ENCODE peak calls at places on chromosomes 1 and 21, in five cellular contexts. One of them, this sample, is unnamed.

GRCh38 chr1:240967070-240967724 is 355.2 kb upstream of the GREM2 start:
- DNase-seq in brain microvascular endothelial cell: peak
- DNase-seq in stomach: no peak
- DNase-seq in thoracic aorta: no peak
- DNase-seq in lower leg skin: no peak
- DNase-seq in this sample: no peak

GRCh38 chr1:162703708-162704107 is 71.4 kb downstream of the DDR2 start:
- DNase-seq in stomach: no peak
- DNase-seq in brain microvascular endothelial cell: no peak
- DNase-seq in thoracic aorta: no peak
- DNase-seq in lower leg skin: no peak
- DNase-seq in this sample: no peak

GRCh38 chr1:186183970-186184628 is 191.0 kb downstream of the TPR start:
- DNase-seq in stomach: no peak
- DNase-seq in lower leg skin: no peak
- DNase-seq in thoracic aorta: no peak
- DNase-seq in brain microvascular endothelial cell: no peak
- DNase-seq in this sample: no peak

GRCh38 chr1:116356673-116357072 is 16.4 kb upstream of the ATP1A1 start:
- DNase-seq in brain microvascular endothelial cell: peak
- DNase-seq in stomach: no peak
- DNase-seq in lower leg skin: no peak
- DNase-seq in thoracic aorta: no peak
- DNase-seq in this sample: no peak

GRCh38 chr1:183995322-183996035 is 42.0 kb downstream of the COLGALT2 start:
- DNase-seq in thoracic aorta: no peak
- DNase-seq in brain microvascular endothelial cell: peak
- DNase-seq in stomach: no peak
- DNase-seq in lower leg skin: no peak
- DNase-seq in this sample: no peak

GRCh38 chr21:16330340-16331319 is 600.8 kb downstream of the USP25 start:
- DNase-seq in thoracic aorta: no peak
- DNase-seq in lower leg skin: peak
- DNase-seq in stomach: no peak
- DNase-seq in brain microvascular endothelial cell: peak
- DNase-seq in this sample: no peak

GRCh38 chr1:85019989-85020388 is 23.1 kb upstream of the MCOLN2 start:
- DNase-seq in lower leg skin: peak
- DNase-seq in thoracic aorta: no peak
- DNase-seq in brain microvascular endothelial cell: no peak
- DNase-seq in stomach: no peak
- DNase-seq in this sample: no peak

GRCh38 chr1:153649867-153650235 is 8.7 kb upstream of the SNAPIN start:
- DNase-seq in stomach: peak
- DNase-seq in lower leg skin: no peak
- DNase-seq in thoracic aorta: no peak
- DNase-seq in brain microvascular endothelial cell: no peak
- DNase-seq in this sample: no peak

GRCh38 chr21:28220670-28221069 is 772.0 kb downstream of the LTN1 start:
- DNase-seq in lower leg skin: no peak
- DNase-seq in brain microvascular endothelial cell: no peak
- DNase-seq in stomach: no peak
- DNase-seq in thoracic aorta: no peak
- DNase-seq in this sample: no peak

GRCh38 chr1:114342376-114342775 is 168.6 kb downstream of the TRIM33 start:
- DNase-seq in brain microvascular endothelial cell: no peak
- DNase-seq in lower leg skin: peak
- DNase-seq in thoracic aorta: no peak
- DNase-seq in stomach: no peak
- DNase-seq in this sample: no peak

GRCh38 chr1:221845650-221846371 is 103.9 kb upstream of the DUSP10 start:
- DNase-seq in lower leg skin: no peak
- DNase-seq in brain microvascular endothelial cell: peak
- DNase-seq in stomach: peak
- DNase-seq in thoracic aorta: no peak
- DNase-seq in this sample: no peak

GRCh38 chr1:43970911-43971310 is 1.1 kb downstream of the DPH2 start:
- DNase-seq in lower leg skin: no peak
- DNase-seq in stomach: no peak
- DNase-seq in thoracic aorta: no peak
- DNase-seq in brain microvascular endothelial cell: no peak
- DNase-seq in this sample: no peak

GRCh38 chr1:159266832-159267231 is 35.3 kb upstream of the FCER1A start:
- DNase-seq in brain microvascular endothelial cell: no peak
- DNase-seq in stomach: no peak
- DNase-seq in thoracic aorta: no peak
- DNase-seq in lower leg skin: no peak
- DNase-seq in this sample: no peak

GRCh38 chr1:234639968-234640367 is 30.0 kb upstream of the IRF2BP2 start:
- DNase-seq in brain microvascular endothelial cell: no peak
- DNase-seq in stomach: no peak
- DNase-seq in lower leg skin: no peak
- DNase-seq in thoracic aorta: no peak
- DNase-seq in this sample: no peak

GRCh38 chr1:41638086-41639024 is 153.9 kb upstream of the EDN2 start:
- DNase-seq in brain microvascular endothelial cell: no peak
- DNase-seq in thoracic aorta: no peak
- DNase-seq in stomach: no peak
- DNase-seq in lower leg skin: no peak
- DNase-seq in this sample: no peak

GRCh38 chr1:214523124-214523824 is 28.1 kb downstream of the PTPN14 start:
- DNase-seq in thoracic aorta: no peak
- DNase-seq in lower leg skin: no peak
- DNase-seq in stomach: no peak
- DNase-seq in brain microvascular endothelial cell: no peak
- DNase-seq in this sample: no peak

DNA sequence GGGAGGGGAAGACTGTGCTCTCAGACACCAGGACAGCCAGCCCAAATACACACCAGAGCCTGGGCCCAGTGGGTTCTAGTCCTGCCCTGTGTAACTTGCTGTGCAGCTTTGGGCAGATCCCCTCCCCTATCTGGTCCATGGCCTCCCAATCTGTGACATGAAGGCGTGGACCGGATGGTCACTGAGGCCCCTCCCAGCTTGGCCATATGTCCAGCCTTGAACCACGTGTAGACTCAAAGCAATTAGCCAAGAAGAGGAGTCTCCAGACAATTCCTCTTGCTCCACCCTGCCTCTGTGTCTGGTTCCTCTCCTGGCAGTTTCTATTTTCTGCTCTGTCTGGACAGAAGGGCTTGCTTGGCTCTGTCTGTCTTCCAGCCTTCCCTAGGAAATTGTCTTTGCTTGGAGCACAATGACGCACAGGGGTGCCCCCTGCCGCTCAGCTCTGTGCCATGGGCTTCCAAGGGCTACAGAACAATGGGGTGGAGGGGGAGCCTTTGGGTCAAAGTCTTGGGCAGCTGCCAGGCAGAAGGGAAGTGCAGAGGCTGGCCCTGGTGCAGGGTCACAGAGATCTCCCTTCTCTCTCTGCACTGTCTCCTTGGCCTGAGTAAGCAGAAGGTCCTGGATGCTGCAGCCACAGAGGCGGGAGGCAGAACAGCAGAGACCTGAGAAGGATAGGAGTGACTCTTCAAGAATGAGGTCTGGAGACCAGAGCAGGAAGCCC is 66.1 kb downstream of the TENT5C start:
- DNase-seq in stomach: peak
- DNase-seq in brain microvascular endothelial cell: peak
- DNase-seq in thoracic aorta: no peak
- DNase-seq in lower leg skin: no peak
- DNase-seq in this sample: no peak
- TF ChIP-seq CTCF in stomach: no peak
- TF ChIP-seq CTCF in brain microvascular endothelial cell: peak
- TF ChIP-seq CTCF in thoracic aorta: no peak
- TF ChIP-seq CTCF in lower leg skin: no peak
- TF ChIP-seq CTCF in this sample: no peak

DNA sequence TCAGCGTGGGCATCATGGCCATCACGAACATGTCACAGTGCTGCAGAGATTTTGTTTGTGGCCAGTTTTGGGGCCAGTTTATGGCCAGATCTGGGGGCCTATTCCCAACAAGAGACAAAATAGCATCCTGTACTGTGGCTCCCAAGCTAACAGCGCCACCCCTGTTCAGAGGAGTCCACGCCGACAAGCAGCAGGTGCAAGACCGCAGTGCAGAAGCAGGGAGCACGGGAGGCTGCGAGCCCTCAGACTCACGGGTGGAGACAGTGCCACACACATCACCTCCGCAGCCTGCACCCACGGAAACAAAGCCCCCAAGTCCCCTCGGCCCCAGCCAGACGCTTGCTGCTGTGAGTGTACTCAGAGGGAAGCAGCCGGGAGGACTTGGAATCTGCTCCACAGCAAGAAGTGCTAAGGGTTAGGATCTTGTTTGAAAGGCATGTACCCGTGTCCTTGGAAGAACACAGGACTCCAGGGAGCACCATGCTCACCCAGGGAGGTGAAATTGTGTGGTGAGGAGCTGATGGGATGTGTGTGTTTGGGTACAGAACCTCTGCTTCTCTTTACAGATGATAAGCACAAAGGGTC is 7.1 kb downstream of the TCP10L start:
- DNase-seq in thoracic aorta: no peak
- DNase-seq in stomach: no peak
- DNase-seq in lower leg skin: no peak
- DNase-seq in brain microvascular endothelial cell: no peak
- DNase-seq in this sample: no peak
- TF ChIP-seq CTCF in thoracic aorta: no peak
- TF ChIP-seq CTCF in stomach: no peak
- TF ChIP-seq CTCF in lower leg skin: no peak
- TF ChIP-seq CTCF in brain microvascular endothelial cell: peak
- TF ChIP-seq CTCF in this sample: no peak

DNA sequence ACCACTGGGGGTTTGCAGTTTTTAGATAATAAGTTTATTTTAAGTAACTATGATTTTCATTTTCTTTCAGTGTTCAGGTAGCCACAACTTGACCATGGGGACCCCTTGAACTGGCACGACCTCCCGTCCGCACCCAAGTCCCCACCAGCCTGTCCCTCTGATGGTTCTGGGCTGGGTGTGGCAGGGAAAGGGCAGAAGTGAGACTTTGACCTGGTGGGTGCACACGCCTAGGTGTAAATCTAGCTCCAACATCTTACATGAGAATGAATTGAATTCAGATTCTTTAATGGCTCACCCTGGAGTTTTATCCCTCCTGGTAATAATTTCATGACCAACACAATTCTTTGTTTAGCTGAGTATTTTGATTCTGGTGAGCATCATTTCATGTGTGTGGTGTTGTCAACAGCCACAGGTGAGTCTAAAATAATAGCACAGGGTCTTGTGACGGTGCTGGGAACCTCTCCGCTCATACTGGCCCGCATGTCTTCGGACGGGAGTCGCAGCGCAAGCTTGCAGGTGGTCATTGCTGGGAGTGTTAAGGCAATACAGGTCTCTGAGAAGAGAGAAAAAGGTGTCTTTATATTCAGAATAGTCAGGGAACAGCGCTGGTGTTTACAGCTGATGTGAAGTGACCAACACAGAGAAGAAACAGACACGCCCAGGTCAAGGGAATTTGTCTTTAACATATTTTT is 50.8 kb upstream of the POFUT2 start:
- DNase-seq in brain microvascular endothelial cell: no peak
- DNase-seq in stomach: no peak
- DNase-seq in lower leg skin: no peak
- DNase-seq in thoracic aorta: no peak
- DNase-seq in this sample: no peak
- TF ChIP-seq CTCF in brain microvascular endothelial cell: no peak
- TF ChIP-seq CTCF in stomach: no peak
- TF ChIP-seq CTCF in lower leg skin: no peak
- TF ChIP-seq CTCF in thoracic aorta: no peak
- TF ChIP-seq CTCF in this sample: no peak

GRCh38 chr1:9059944-9060744 is 9.3 kb downstream of the SLC2A5 start:
- DNase-seq in thoracic aorta: no peak
- DNase-seq in stomach: no peak
- DNase-seq in lower leg skin: no peak
- DNase-seq in brain microvascular endothelial cell: no peak
- DNase-seq in this sample: no peak

GRCh38 chr1:9057851-9058250 is 11.6 kb downstream of the SLC2A5 start:
- DNase-seq in lower leg skin: no peak
- DNase-seq in thoracic aorta: no peak
- DNase-seq in stomach: no peak
- DNase-seq in brain microvascular endothelial cell: no peak
- DNase-seq in this sample: no peak

GRCh38 chr1:9061949-9062555 is 7.4 kb downstream of the SLC2A5 start:
- DNase-seq in stomach: no peak
- DNase-seq in lower leg skin: no peak
- DNase-seq in brain microvascular endothelial cell: peak
- DNase-seq in thoracic aorta: no peak
- DNase-seq in this sample: no peak

GRCh38 chr1:9061252-9061948 is 8.0 kb downstream of the SLC2A5 start:
- DNase-seq in stomach: no peak
- DNase-seq in brain microvascular endothelial cell: no peak
- DNase-seq in thoracic aorta: no peak
- DNase-seq in lower leg skin: no peak
- DNase-seq in this sample: no peak

DNA sequence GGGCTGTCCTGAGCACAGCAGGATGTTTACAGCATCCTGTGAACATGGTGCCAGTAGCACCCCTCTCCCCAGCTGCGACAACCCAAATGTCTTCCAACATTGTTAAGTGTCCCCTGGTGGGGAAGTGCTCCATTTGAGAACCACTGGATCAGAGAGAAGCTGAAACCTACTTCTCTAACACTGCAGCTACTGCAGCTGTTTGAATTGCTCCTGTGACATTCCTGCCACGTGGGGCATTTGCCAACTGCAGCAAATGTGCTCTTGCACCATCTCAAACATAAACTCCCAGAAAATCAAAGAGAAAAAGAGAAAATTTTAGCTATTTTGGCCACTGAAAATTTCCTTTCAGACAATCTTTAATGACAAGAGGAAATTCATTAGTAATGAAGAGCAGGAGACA is 11.0 kb downstream of the SLC2A5 start:
- DNase-seq in stomach: no peak
- DNase-seq in brain microvascular endothelial cell: no peak
- DNase-seq in lower leg skin: no peak
- DNase-seq in thoracic aorta: no peak
- DNase-seq in this sample: no peak
- TF ChIP-seq CTCF in stomach: no peak
- TF ChIP-seq CTCF in brain microvascular endothelial cell: peak
- TF ChIP-seq CTCF in lower leg skin: no peak
- TF ChIP-seq CTCF in thoracic aorta: no peak
- TF ChIP-seq CTCF in this sample: no peak

GRCh38 chr21:45618287-45618686 is 25.2 kb upstream of the PCBP3 start:
- DNase-seq in stomach: no peak
- DNase-seq in lower leg skin: no peak
- DNase-seq in thoracic aorta: no peak
- DNase-seq in brain microvascular endothelial cell: peak
- DNase-seq in this sample: peak
- TF ChIP-seq CTCF in stomach: no peak
- TF ChIP-seq CTCF in lower leg skin: no peak
- TF ChIP-seq CTCF in thoracic aorta: no peak
- TF ChIP-seq CTCF in brain microvascular endothelial cell: no peak
- TF ChIP-seq CTCF in this sample: no peak